ENCODE peak calls at places on chromosomes 12 and 14, in eight cellular contexts. One of them, this sample, is unnamed.
A peak's percentile ranks its signal among the peaks of the same experiment; 100 is the strongest.

GRCh38 chr12:82524636-82525035 is 162.1 kb upstream of the TMTC2 start:
- DNase-seq in esophagus muscularis mucosa: no peak
- DNase-seq in NCI-H2029: no peak
- DNase-seq in Kasumi-1: no peak
- DNase-seq in AG09319: no peak
- DNase-seq in A172: no peak
- DNase-seq in NCI-H2081: no peak
- DNase-seq in naive thymus-derived CD8-positive, alpha-beta T cell: no peak
- DNase-seq in this sample: no peak

GRCh38 chr14:96383445-96383844 is 8.5 kb upstream of the AK7 start:
- DNase-seq in esophagus muscularis mucosa: no peak
- DNase-seq in NCI-H2029: no peak
- DNase-seq in Kasumi-1: no peak
- DNase-seq in AG09319: no peak
- DNase-seq in A172: no peak
- DNase-seq in NCI-H2081: no peak
- DNase-seq in naive thymus-derived CD8-positive, alpha-beta T cell: no peak
- DNase-seq in this sample: no peak

GRCh38 chr12:122206976-122207375 is 3.5 kb downstream of the B3GNT4 start:
- DNase-seq in esophagus muscularis mucosa: no peak
- DNase-seq in NCI-H2029: no peak
- DNase-seq in Kasumi-1: no peak
- DNase-seq in AG09319: no peak
- DNase-seq in A172: no peak
- DNase-seq in NCI-H2081: no peak
- DNase-seq in naive thymus-derived CD8-positive, alpha-beta T cell: no peak
- DNase-seq in this sample: no peak

GRCh38 chr14:81582420-81582819 is 48.8 kb upstream of the SEL1L start:
- DNase-seq in esophagus muscularis mucosa: no peak
- DNase-seq in NCI-H2029: no peak
- DNase-seq in Kasumi-1: no peak
- DNase-seq in AG09319: no peak
- DNase-seq in A172: peak; percentile 0
- DNase-seq in NCI-H2081: no peak
- DNase-seq in naive thymus-derived CD8-positive, alpha-beta T cell: no peak
- DNase-seq in this sample: no peak

GRCh38 chr14:99033951-99034350 is 238.0 kb downstream of the BCL11B start:
- DNase-seq in esophagus muscularis mucosa: no peak
- DNase-seq in NCI-H2029: no peak
- DNase-seq in Kasumi-1: no peak
- DNase-seq in AG09319: no peak
- DNase-seq in A172: no peak
- DNase-seq in NCI-H2081: no peak
- DNase-seq in naive thymus-derived CD8-positive, alpha-beta T cell: no peak
- DNase-seq in this sample: no peak

GRCh38 chr12:75638792-75639191 is 127.4 kb upstream of the KRR1 start:
- DNase-seq in esophagus muscularis mucosa: no peak
- DNase-seq in NCI-H2029: no peak
- DNase-seq in Kasumi-1: no peak
- DNase-seq in AG09319: no peak
- DNase-seq in A172: no peak
- DNase-seq in NCI-H2081: no peak
- DNase-seq in naive thymus-derived CD8-positive, alpha-beta T cell: no peak
- DNase-seq in this sample: no peak

GRCh38 chr14:72201645-72202044 is 269.4 kb downstream of the RGS6 start:
- DNase-seq in esophagus muscularis mucosa: no peak
- DNase-seq in NCI-H2029: no peak
- DNase-seq in Kasumi-1: no peak
- DNase-seq in AG09319: no peak
- DNase-seq in A172: no peak
- DNase-seq in NCI-H2081: no peak
- DNase-seq in naive thymus-derived CD8-positive, alpha-beta T cell: no peak
- DNase-seq in this sample: no peak

GRCh38 chr12:131831021-131831571 is 2.9 kb downstream of the MMP17 start:
- DNase-seq in esophagus muscularis mucosa: no peak
- DNase-seq in NCI-H2029: no peak
- DNase-seq in Kasumi-1: peak; percentile 1
- DNase-seq in AG09319: no peak
- DNase-seq in A172: peak; percentile 10
- DNase-seq in NCI-H2081: peak; percentile 75
- DNase-seq in naive thymus-derived CD8-positive, alpha-beta T cell: no peak
- DNase-seq in this sample: no peak

GRCh38 chr12:88156075-88156654 is 14.1 kb downstream of the TMTC3 start:
- DNase-seq in esophagus muscularis mucosa: no peak
- DNase-seq in NCI-H2029: no peak
- DNase-seq in Kasumi-1: no peak
- DNase-seq in AG09319: no peak
- DNase-seq in A172: no peak
- DNase-seq in NCI-H2081: no peak
- DNase-seq in naive thymus-derived CD8-positive, alpha-beta T cell: no peak
- DNase-seq in this sample: no peak

GRCh38 chr12:123034865-123035264 is 54.4 kb downstream of the ARL6IP4 start:
- DNase-seq in esophagus muscularis mucosa: no peak
- DNase-seq in NCI-H2029: no peak
- DNase-seq in Kasumi-1: no peak
- DNase-seq in AG09319: no peak
- DNase-seq in A172: peak; percentile 27
- DNase-seq in NCI-H2081: no peak
- DNase-seq in naive thymus-derived CD8-positive, alpha-beta T cell: no peak
- DNase-seq in this sample: peak; percentile 42

GRCh38 chr12:75650989-75651695 is 139.7 kb upstream of the KRR1 start:
- DNase-seq in esophagus muscularis mucosa: no peak
- DNase-seq in NCI-H2029: no peak
- DNase-seq in Kasumi-1: no peak
- DNase-seq in AG09319: no peak
- DNase-seq in A172: no peak
- DNase-seq in NCI-H2081: no peak
- DNase-seq in naive thymus-derived CD8-positive, alpha-beta T cell: no peak
- DNase-seq in this sample: no peak

GRCh38 chr14:41201721-41202120 is 405.0 kb upstream of the LRFN5 start:
- DNase-seq in esophagus muscularis mucosa: no peak
- DNase-seq in NCI-H2029: no peak
- DNase-seq in Kasumi-1: no peak
- DNase-seq in AG09319: no peak
- DNase-seq in A172: no peak
- DNase-seq in NCI-H2081: no peak
- DNase-seq in naive thymus-derived CD8-positive, alpha-beta T cell: no peak
- DNase-seq in this sample: no peak

GRCh38 chr12:53328043-53328435 is 6.6 kb upstream of the AAAS start:
- DNase-seq in esophagus muscularis mucosa: no peak
- DNase-seq in NCI-H2029: no peak
- DNase-seq in Kasumi-1: peak; percentile 16
- DNase-seq in AG09319: no peak
- DNase-seq in A172: no peak
- DNase-seq in NCI-H2081: no peak
- DNase-seq in naive thymus-derived CD8-positive, alpha-beta T cell: no peak
- DNase-seq in this sample: no peak

GRCh38 chr14:54338696-54339317 is 58.0 kb upstream of the CDKN3 start:
- DNase-seq in esophagus muscularis mucosa: no peak
- DNase-seq in NCI-H2029: no peak
- DNase-seq in Kasumi-1: peak; percentile 65
- DNase-seq in AG09319: peak; percentile 19
- DNase-seq in A172: peak; percentile 35
- DNase-seq in NCI-H2081: no peak
- DNase-seq in naive thymus-derived CD8-positive, alpha-beta T cell: no peak
- DNase-seq in this sample: peak; percentile 29